ENCODE peak calls at places on chromosomes 7 and 10, in seven cellular contexts. One of them, this sample, is unnamed.

GRCh38 chr7:30965883-30966282 is 2.1 kb downstream of the GHRHR start:
- DNase-seq in H9: no peak
- DNase-seq in stimulated activated CD4-positive, alpha-beta T cell treated with anti-CD3 and anti-CD28 coated beads, Interleukin-15, amount 100 ng/mL, for 24 hours: no peak
- DNase-seq in HEK293T: peak
- DNase-seq in brain microvascular endothelial cell: no peak
- DNase-seq in MM.1S: no peak
- DNase-seq in omental fat pad: no peak
- DNase-seq in this sample: no peak

GRCh38 chr7:27697861-27698430 is 35.3 kb upstream of the HIBADH start:
- DNase-seq in MM.1S: no peak
- DNase-seq in H9: no peak
- DNase-seq in HEK293T: no peak
- DNase-seq in omental fat pad: no peak
- DNase-seq in stimulated activated CD4-positive, alpha-beta T cell treated with anti-CD3 and anti-CD28 coated beads, Interleukin-15, amount 100 ng/mL, for 24 hours: peak
- DNase-seq in brain microvascular endothelial cell: no peak
- DNase-seq in this sample: no peak

GRCh38 chr7:152076324-152076821 is 50.9 kb downstream of the GALNT11 start:
- DNase-seq in MM.1S: no peak
- DNase-seq in H9: peak
- DNase-seq in omental fat pad: no peak
- DNase-seq in stimulated activated CD4-positive, alpha-beta T cell treated with anti-CD3 and anti-CD28 coated beads, Interleukin-15, amount 100 ng/mL, for 24 hours: peak
- DNase-seq in brain microvascular endothelial cell: no peak
- DNase-seq in HEK293T: peak
- DNase-seq in this sample: no peak

GRCh38 chr7:6530626-6531491 is 20.4 kb downstream of the GRID2IP start:
- DNase-seq in brain microvascular endothelial cell: no peak
- DNase-seq in H9: peak
- DNase-seq in HEK293T: peak
- DNase-seq in stimulated activated CD4-positive, alpha-beta T cell treated with anti-CD3 and anti-CD28 coated beads, Interleukin-15, amount 100 ng/mL, for 24 hours: peak
- DNase-seq in MM.1S: peak
- DNase-seq in omental fat pad: no peak
- DNase-seq in this sample: no peak

GRCh38 chr10:128102480-128103228 is 23.6 kb downstream of the MKI67 start:
- DNase-seq in HEK293T: no peak
- DNase-seq in MM.1S: no peak
- DNase-seq in brain microvascular endothelial cell: no peak
- DNase-seq in omental fat pad: no peak
- DNase-seq in stimulated activated CD4-positive, alpha-beta T cell treated with anti-CD3 and anti-CD28 coated beads, Interleukin-15, amount 100 ng/mL, for 24 hours: no peak
- DNase-seq in H9: peak
- DNase-seq in this sample: no peak

GRCh38 chr7:139700505-139701235 is 77.1 kb downstream of the HIPK2 start:
- DNase-seq in HEK293T: no peak
- DNase-seq in H9: no peak
- DNase-seq in MM.1S: no peak
- DNase-seq in brain microvascular endothelial cell: no peak
- DNase-seq in stimulated activated CD4-positive, alpha-beta T cell treated with anti-CD3 and anti-CD28 coated beads, Interleukin-15, amount 100 ng/mL, for 24 hours: no peak
- DNase-seq in omental fat pad: no peak
- DNase-seq in this sample: no peak

GRCh38 chr7:99137418-99138180 is 6.3 kb downstream of the SMURF1 start:
- DNase-seq in omental fat pad: no peak
- DNase-seq in HEK293T: peak
- DNase-seq in H9: peak
- DNase-seq in brain microvascular endothelial cell: peak
- DNase-seq in stimulated activated CD4-positive, alpha-beta T cell treated with anti-CD3 and anti-CD28 coated beads, Interleukin-15, amount 100 ng/mL, for 24 hours: no peak
- DNase-seq in MM.1S: no peak
- DNase-seq in this sample: no peak

GRCh38 chr10:92914478-92915066 is 66.3 kb downstream of the EXOC6 start:
- DNase-seq in stimulated activated CD4-positive, alpha-beta T cell treated with anti-CD3 and anti-CD28 coated beads, Interleukin-15, amount 100 ng/mL, for 24 hours: peak
- DNase-seq in HEK293T: peak
- DNase-seq in H9: peak
- DNase-seq in brain microvascular endothelial cell: peak
- DNase-seq in omental fat pad: no peak
- DNase-seq in MM.1S: peak
- DNase-seq in this sample: no peak

GRCh38 chr7:49855281-49855980 is 82.0 kb downstream of the VWC2 start:
- DNase-seq in brain microvascular endothelial cell: no peak
- DNase-seq in HEK293T: no peak
- DNase-seq in H9: peak
- DNase-seq in MM.1S: no peak
- DNase-seq in omental fat pad: no peak
- DNase-seq in stimulated activated CD4-positive, alpha-beta T cell treated with anti-CD3 and anti-CD28 coated beads, Interleukin-15, amount 100 ng/mL, for 24 hours: no peak
- DNase-seq in this sample: no peak

GRCh38 chr7:193538-194256 is 1.3 kb downstream of the FAM20C start:
- DNase-seq in MM.1S: no peak
- DNase-seq in omental fat pad: no peak
- DNase-seq in H9: no peak
- DNase-seq in HEK293T: no peak
- DNase-seq in brain microvascular endothelial cell: no peak
- DNase-seq in stimulated activated CD4-positive, alpha-beta T cell treated with anti-CD3 and anti-CD28 coated beads, Interleukin-15, amount 100 ng/mL, for 24 hours: peak
- DNase-seq in this sample: no peak

GRCh38 chr7:117274951-117275350 is 47.9 kb downstream of the WNT2 start:
- DNase-seq in brain microvascular endothelial cell: no peak
- DNase-seq in MM.1S: no peak
- DNase-seq in HEK293T: no peak
- DNase-seq in H9: no peak
- DNase-seq in stimulated activated CD4-positive, alpha-beta T cell treated with anti-CD3 and anti-CD28 coated beads, Interleukin-15, amount 100 ng/mL, for 24 hours: no peak
- DNase-seq in omental fat pad: no peak
- DNase-seq in this sample: no peak

GRCh38 chr7:25963733-25964132 is 188.3 kb upstream of the NFE2L3 start:
- DNase-seq in HEK293T: no peak
- DNase-seq in omental fat pad: no peak
- DNase-seq in brain microvascular endothelial cell: no peak
- DNase-seq in MM.1S: peak
- DNase-seq in H9: no peak
- DNase-seq in stimulated activated CD4-positive, alpha-beta T cell treated with anti-CD3 and anti-CD28 coated beads, Interleukin-15, amount 100 ng/mL, for 24 hours: no peak
- DNase-seq in this sample: no peak

GRCh38 chr10:12221323-12222298 is 25.6 kb downstream of the CDC123 start:
- DNase-seq in stimulated activated CD4-positive, alpha-beta T cell treated with anti-CD3 and anti-CD28 coated beads, Interleukin-15, amount 100 ng/mL, for 24 hours: peak
- DNase-seq in brain microvascular endothelial cell: peak
- DNase-seq in omental fat pad: no peak
- DNase-seq in H9: peak
- DNase-seq in MM.1S: no peak
- DNase-seq in HEK293T: no peak
- DNase-seq in this sample: no peak

GRCh38 chr10:32459072-32459703 is 13.2 kb downstream of the CCDC7 start:
- DNase-seq in stimulated activated CD4-positive, alpha-beta T cell treated with anti-CD3 and anti-CD28 coated beads, Interleukin-15, amount 100 ng/mL, for 24 hours: peak
- DNase-seq in MM.1S: no peak
- DNase-seq in HEK293T: no peak
- DNase-seq in brain microvascular endothelial cell: no peak
- DNase-seq in H9: no peak
- DNase-seq in omental fat pad: no peak
- DNase-seq in this sample: no peak

GRCh38 chr7:22128528-22128920 is 182.8 kb upstream of the CDCA7L start:
- DNase-seq in stimulated activated CD4-positive, alpha-beta T cell treated with anti-CD3 and anti-CD28 coated beads, Interleukin-15, amount 100 ng/mL, for 24 hours: no peak
- DNase-seq in H9: no peak
- DNase-seq in omental fat pad: no peak
- DNase-seq in HEK293T: no peak
- DNase-seq in MM.1S: no peak
- DNase-seq in brain microvascular endothelial cell: no peak
- DNase-seq in this sample: no peak

GRCh38 chr10:126500185-126500584 is 111.9 kb upstream of the ADAM12 start:
- DNase-seq in brain microvascular endothelial cell: no peak
- DNase-seq in omental fat pad: no peak
- DNase-seq in HEK293T: peak
- DNase-seq in H9: no peak
- DNase-seq in stimulated activated CD4-positive, alpha-beta T cell treated with anti-CD3 and anti-CD28 coated beads, Interleukin-15, amount 100 ng/mL, for 24 hours: no peak
- DNase-seq in MM.1S: no peak
- DNase-seq in this sample: no peak

GRCh38 chr7:140367528-140367927 is 30.8 kb downstream of the SLC37A3 start:
- DNase-seq in H9: no peak
- DNase-seq in MM.1S: no peak
- DNase-seq in HEK293T: no peak
- DNase-seq in omental fat pad: no peak
- DNase-seq in brain microvascular endothelial cell: no peak
- DNase-seq in stimulated activated CD4-positive, alpha-beta T cell treated with anti-CD3 and anti-CD28 coated beads, Interleukin-15, amount 100 ng/mL, for 24 hours: no peak
- DNase-seq in this sample: no peak

GRCh38 chr7:90337106-90337505 is 9.4 kb upstream of the GTPBP10 start:
- DNase-seq in HEK293T: no peak
- DNase-seq in brain microvascular endothelial cell: peak
- DNase-seq in omental fat pad: no peak
- DNase-seq in H9: no peak
- DNase-seq in stimulated activated CD4-positive, alpha-beta T cell treated with anti-CD3 and anti-CD28 coated beads, Interleukin-15, amount 100 ng/mL, for 24 hours: no peak
- DNase-seq in MM.1S: no peak
- DNase-seq in this sample: no peak

GRCh38 chr10:120392671-120393079 is 64.4 kb upstream of the PLPP4 start:
- DNase-seq in brain microvascular endothelial cell: no peak
- DNase-seq in H9: no peak
- DNase-seq in stimulated activated CD4-positive, alpha-beta T cell treated with anti-CD3 and anti-CD28 coated beads, Interleukin-15, amount 100 ng/mL, for 24 hours: no peak
- DNase-seq in omental fat pad: no peak
- DNase-seq in MM.1S: no peak
- DNase-seq in HEK293T: no peak
- DNase-seq in this sample: no peak

GRCh38 chr7:36045275-36045674 is 107.8 kb upstream of the EEPD1 start:
- DNase-seq in HEK293T: no peak
- DNase-seq in omental fat pad: no peak
- DNase-seq in brain microvascular endothelial cell: no peak
- DNase-seq in stimulated activated CD4-positive, alpha-beta T cell treated with anti-CD3 and anti-CD28 coated beads, Interleukin-15, amount 100 ng/mL, for 24 hours: no peak
- DNase-seq in MM.1S: no peak
- DNase-seq in H9: no peak
- DNase-seq in this sample: no peak